ENCODE peak calls at places on chromosome 11, in five cellular contexts. One of them, this sample, is unnamed.

GRCh38 chr11:66432597-66432996 is 6.1 kb downstream of the MRPL11 start:
- DNase-seq in endodermal cell: no peak
- DNase-seq in AG04450: no peak
- DNase-seq in psoas muscle: no peak
- DNase-seq in foreskin keratinocyte: no peak
- DNase-seq in this sample: no peak

GRCh38 chr11:34358258-34358665 is 452 bp upstream of the ABTB2 start:
- DNase-seq in foreskin keratinocyte: peak; percentile 73
- DNase-seq in endodermal cell: no peak
- DNase-seq in AG04450: no peak
- DNase-seq in psoas muscle: peak; percentile 63
- DNase-seq in this sample: peak; percentile 80

GRCh38 chr11:27754035-27755017 is 54.1 kb upstream of the BDNF start:
- DNase-seq in endodermal cell: no peak
- DNase-seq in AG04450: peak; percentile 1
- DNase-seq in foreskin keratinocyte: no peak
- DNase-seq in psoas muscle: no peak
- DNase-seq in this sample: no peak

GRCh38 chr11:62566247-62566646 is 7.4 kb downstream of the EEF1G start:
- DNase-seq in AG04450: no peak
- DNase-seq in psoas muscle: no peak
- DNase-seq in foreskin keratinocyte: no peak
- DNase-seq in endodermal cell: no peak
- DNase-seq in this sample: no peak

GRCh38 chr11:62678770-62679696 is at the start of gene UBXN1:
- DNase-seq in endodermal cell: peak; percentile 93
- DNase-seq in AG04450: peak; percentile 66
- DNase-seq in foreskin keratinocyte: peak; percentile 74
- DNase-seq in psoas muscle: peak; percentile 94
- DNase-seq in this sample: peak; percentile 87

GRCh38 chr11:2310786-2311455 is 9.1 kb downstream of the TSPAN32 start:
- DNase-seq in endodermal cell: no peak
- DNase-seq in psoas muscle: no peak
- DNase-seq in AG04450: no peak
- DNase-seq in foreskin keratinocyte: no peak
- DNase-seq in this sample: no peak

GRCh38 chr11:74278721-74279148 is 32.7 kb downstream of the P4HA3 start:
- DNase-seq in foreskin keratinocyte: peak; percentile 74
- DNase-seq in psoas muscle: peak; percentile 78
- DNase-seq in endodermal cell: no peak
- DNase-seq in AG04450: peak; percentile 98
- DNase-seq in this sample: peak; percentile 43

GRCh38 chr11:16857186-16857585 is 118.7 kb downstream of the C11orf58 start:
- DNase-seq in endodermal cell: peak; percentile 71
- DNase-seq in AG04450: no peak
- DNase-seq in foreskin keratinocyte: no peak
- DNase-seq in psoas muscle: no peak
- DNase-seq in this sample: no peak

GRCh38 chr11:62337682-62338181 is 484 bp downstream of the ASRGL1 start:
- DNase-seq in endodermal cell: peak; percentile 78
- DNase-seq in foreskin keratinocyte: no peak
- DNase-seq in psoas muscle: no peak
- DNase-seq in AG04450: no peak
- DNase-seq in this sample: peak; percentile 14

GRCh38 chr11:2561283-2562180 is 116.7 kb downstream of the KCNQ1 start:
- DNase-seq in psoas muscle: peak; percentile 13
- DNase-seq in foreskin keratinocyte: no peak
- DNase-seq in AG04450: no peak
- DNase-seq in endodermal cell: peak; percentile 35
- DNase-seq in this sample: peak; percentile 25

DNA sequence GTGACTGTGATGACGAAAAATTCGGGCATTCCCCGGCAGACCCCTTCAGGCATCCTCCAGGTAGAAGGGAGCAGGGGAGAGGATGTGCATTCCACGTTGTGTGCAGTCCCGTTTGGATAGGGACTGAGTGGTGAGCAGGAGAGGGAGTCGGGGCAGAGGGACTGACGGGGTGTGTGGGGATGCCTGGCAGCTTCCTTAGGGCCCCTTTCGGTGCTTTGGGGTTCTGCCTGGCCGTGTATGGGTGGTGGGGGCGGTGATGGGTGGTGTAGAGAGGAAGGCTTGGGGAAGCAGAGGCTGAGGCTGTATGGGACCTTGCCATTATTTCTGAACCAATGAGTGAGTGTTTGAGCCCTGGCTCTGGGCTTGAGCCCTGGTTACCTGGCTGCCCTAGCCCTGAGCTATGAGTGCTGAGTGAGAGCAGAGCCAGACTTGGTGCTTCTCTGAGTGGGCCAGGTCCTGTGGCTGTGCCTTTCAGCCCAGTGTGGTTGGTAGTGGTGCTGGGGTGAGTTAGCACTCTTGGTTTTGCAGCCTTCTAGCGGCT is 914 bp downstream of the INPPL1 start:
- DNase-seq in AG04450: no peak
- DNase-seq in endodermal cell: peak; percentile 62
- DNase-seq in foreskin keratinocyte: no peak
- DNase-seq in psoas muscle: no peak
- DNase-seq in this sample: peak; percentile 16
- H3K27ac ChIP-seq in AG04450: peak overlapping the region; percentile 21
- H3K27ac ChIP-seq in endodermal cell: no peak overlapping the region
- H3K27ac ChIP-seq in foreskin keratinocyte: no peak overlapping the region
- H3K27ac ChIP-seq in psoas muscle: peak overlapping the region; percentile 94
- H3K27ac ChIP-seq in this sample: peak overlapping the region; percentile 17

DNA sequence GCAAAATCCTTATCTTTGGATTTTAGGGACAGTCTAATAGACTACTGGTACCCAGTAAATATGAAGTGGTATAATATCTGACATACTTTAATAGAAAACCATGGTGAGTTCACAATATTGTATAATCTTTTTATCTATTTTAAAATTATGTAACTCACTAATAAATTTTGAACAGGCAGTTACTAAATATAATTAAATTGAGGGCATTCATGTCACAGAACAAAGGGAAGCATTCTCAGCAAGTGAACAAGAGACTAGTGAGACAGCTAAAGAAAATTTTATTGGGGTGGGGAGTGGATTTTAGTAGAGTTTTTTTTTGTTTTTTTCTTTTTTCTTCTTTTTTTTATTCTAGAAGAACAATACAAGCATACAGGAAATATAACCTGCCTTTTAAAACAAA is 55.0 kb downstream of the DNAJC24 start:
- DNase-seq in endodermal cell: no peak
- DNase-seq in psoas muscle: no peak
- DNase-seq in foreskin keratinocyte: no peak
- DNase-seq in AG04450: no peak
- DNase-seq in this sample: no peak
- TF ChIP-seq CTCF in endodermal cell: no peak
- TF ChIP-seq CTCF in psoas muscle: no peak
- TF ChIP-seq CTCF in foreskin keratinocyte: no peak
- TF ChIP-seq CTCF in AG04450: no peak
- TF ChIP-seq CTCF in this sample: no peak

GRCh38 chr11:122663764-122664163 is 8.2 kb downstream of the UBASH3B start:
- DNase-seq in endodermal cell: no peak
- DNase-seq in foreskin keratinocyte: no peak
- DNase-seq in psoas muscle: no peak
- DNase-seq in AG04450: no peak
- DNase-seq in this sample: no peak

GRCh38 chr11:122664188-122664587 is 8.7 kb downstream of the UBASH3B start:
- DNase-seq in foreskin keratinocyte: no peak
- DNase-seq in endodermal cell: no peak
- DNase-seq in AG04450: no peak
- DNase-seq in psoas muscle: no peak
- DNase-seq in this sample: no peak

GRCh38 chr11:122663056-122663740 is 7.7 kb downstream of the UBASH3B start:
- DNase-seq in foreskin keratinocyte: no peak
- DNase-seq in endodermal cell: no peak
- DNase-seq in psoas muscle: no peak
- DNase-seq in AG04450: no peak
- DNase-seq in this sample: no peak

GRCh38 chr11:122666743-122667142 is 11.2 kb downstream of the UBASH3B start:
- DNase-seq in foreskin keratinocyte: no peak
- DNase-seq in AG04450: no peak
- DNase-seq in psoas muscle: no peak
- DNase-seq in endodermal cell: no peak
- DNase-seq in this sample: no peak

GRCh38 chr11:122665882-122666281 is 10.4 kb downstream of the UBASH3B start:
- DNase-seq in foreskin keratinocyte: no peak
- DNase-seq in AG04450: no peak
- DNase-seq in psoas muscle: no peak
- DNase-seq in endodermal cell: no peak
- DNase-seq in this sample: no peak
- H3K27ac ChIP-seq in foreskin keratinocyte: no peak overlapping the region
- H3K27ac ChIP-seq in AG04450: no peak overlapping the region
- H3K27ac ChIP-seq in psoas muscle: no peak overlapping the region
- H3K27ac ChIP-seq in endodermal cell: no peak overlapping the region
- H3K27ac ChIP-seq in this sample: no peak overlapping the region

GRCh38 chr11:122633219-122633829 is 22.2 kb upstream of the UBASH3B start:
- DNase-seq in endodermal cell: peak; percentile 75
- DNase-seq in foreskin keratinocyte: no peak
- DNase-seq in psoas muscle: no peak
- DNase-seq in AG04450: no peak
- DNase-seq in this sample: no peak
- TF ChIP-seq CTCF in endodermal cell: peak; percentile 79
- TF ChIP-seq CTCF in foreskin keratinocyte: peak; percentile 76
- TF ChIP-seq CTCF in psoas muscle: peak; percentile 57
- TF ChIP-seq CTCF in AG04450: peak; percentile 67
- TF ChIP-seq CTCF in this sample: no peak

GRCh38 chr11:30245621-30246020 is 14.8 kb downstream of the FSHB start:
- DNase-seq in endodermal cell: no peak
- DNase-seq in psoas muscle: no peak
- DNase-seq in foreskin keratinocyte: no peak
- DNase-seq in AG04450: no peak
- DNase-seq in this sample: no peak
- H3K27ac ChIP-seq in endodermal cell: no peak overlapping the region
- H3K27ac ChIP-seq in psoas muscle: no peak overlapping the region
- H3K27ac ChIP-seq in foreskin keratinocyte: no peak overlapping the region
- H3K27ac ChIP-seq in AG04450: no peak overlapping the region
- H3K27ac ChIP-seq in this sample: no peak overlapping the region

DNA sequence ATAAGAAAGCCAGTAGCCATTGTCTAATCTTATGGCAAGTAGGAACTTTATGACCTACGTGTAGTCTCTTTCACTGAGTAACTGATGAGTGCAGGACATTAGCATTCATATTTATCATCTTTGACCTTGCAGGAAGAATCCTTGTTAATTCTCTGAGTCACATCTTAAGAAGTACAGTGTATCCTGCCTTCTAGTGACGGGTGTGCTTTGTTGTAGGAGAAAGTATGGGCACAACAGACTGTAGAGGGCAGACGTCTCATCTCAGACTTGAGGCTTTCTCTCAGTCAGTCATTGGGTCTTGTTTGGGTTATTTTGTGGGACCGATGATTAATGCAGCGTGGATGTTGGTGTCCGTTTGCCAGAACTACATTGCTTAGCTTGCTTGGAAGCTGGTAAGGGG is 6.8 kb downstream of the RNF214 start:
- DNase-seq in psoas muscle: no peak
- DNase-seq in AG04450: peak; percentile 76
- DNase-seq in foreskin keratinocyte: peak; percentile 75
- DNase-seq in endodermal cell: no peak
- DNase-seq in this sample: no peak
- TF ChIP-seq CTCF in psoas muscle: no peak
- TF ChIP-seq CTCF in AG04450: peak; percentile 72
- TF ChIP-seq CTCF in foreskin keratinocyte: peak; percentile 54
- TF ChIP-seq CTCF in endodermal cell: peak; percentile 40
- TF ChIP-seq CTCF in this sample: no peak

DNA sequence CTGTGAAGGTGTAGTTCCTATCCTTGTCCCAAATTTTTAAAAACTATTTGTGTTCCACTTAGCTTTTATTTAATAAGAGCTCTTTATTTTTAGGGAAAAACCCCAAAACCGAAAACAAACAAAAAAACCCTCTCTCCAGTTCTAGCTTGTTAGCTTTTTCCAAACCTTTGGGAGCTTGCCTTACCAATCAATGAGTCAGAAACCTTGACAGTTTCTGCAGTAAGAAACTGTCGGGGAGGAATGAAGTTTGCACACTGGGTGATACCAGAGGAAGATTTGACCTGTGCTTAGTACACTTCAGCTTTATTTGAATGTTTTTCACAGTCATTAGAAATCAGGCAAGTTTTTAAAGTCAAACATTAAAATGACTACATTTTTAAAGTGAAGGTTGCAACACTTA is 105.0 kb downstream of the FAT3 start:
- DNase-seq in foreskin keratinocyte: peak; percentile 65
- DNase-seq in endodermal cell: no peak
- DNase-seq in psoas muscle: no peak
- DNase-seq in AG04450: no peak
- DNase-seq in this sample: no peak
- H3K27ac ChIP-seq in foreskin keratinocyte: no peak overlapping the region
- H3K27ac ChIP-seq in endodermal cell: peak overlapping the region; percentile 87
- H3K27ac ChIP-seq in psoas muscle: no peak overlapping the region
- H3K27ac ChIP-seq in AG04450: no peak overlapping the region
- H3K27ac ChIP-seq in this sample: no peak overlapping the region

GRCh38 chr11:47617417-47617809 is 23.2 kb upstream of the C1QTNF4 start:
- DNase-seq in foreskin keratinocyte: no peak
- DNase-seq in psoas muscle: no peak
- DNase-seq in endodermal cell: no peak
- DNase-seq in AG04450: peak; percentile 44
- DNase-seq in this sample: no peak
- TF ChIP-seq CTCF in foreskin keratinocyte: no peak
- TF ChIP-seq CTCF in psoas muscle: no peak
- TF ChIP-seq CTCF in endodermal cell: peak; percentile 6
- TF ChIP-seq CTCF in AG04450: no peak
- TF ChIP-seq CTCF in this sample: no peak